ENCODE peak calls at places on chromosomes 7 and 10, in eight cellular contexts. One of them, this sample, is unnamed.

GRCh38 chr7:37198906-37199485 is 249.7 kb downstream of the ELMO1 start:
- DNase-seq in RWPE1: peak; percentile 73
- DNase-seq in fibroblast of mammary gland: peak; percentile 69
- DNase-seq in BJ: no peak
- DNase-seq in suprapubic skin: peak; percentile 84
- DNase-seq in tibial artery: peak; percentile 76
- DNase-seq in neural progenitor cell: peak; percentile 89
- DNase-seq in A673: peak; percentile 86
- DNase-seq in this sample: peak; percentile 90

GRCh38 chr7:36115448-36116321 is 37.4 kb upstream of the EEPD1 start:
- DNase-seq in RWPE1: peak; percentile 94
- DNase-seq in fibroblast of mammary gland: peak; percentile 98
- DNase-seq in BJ: peak; percentile 77
- DNase-seq in suprapubic skin: no peak
- DNase-seq in tibial artery: peak; percentile 75
- DNase-seq in neural progenitor cell: no peak
- DNase-seq in A673: peak; percentile 85
- DNase-seq in this sample: no peak

GRCh38 chr10:49139866-49140195 is 6.0 kb upstream of the FAM170B start:
- DNase-seq in RWPE1: peak; percentile 76
- DNase-seq in fibroblast of mammary gland: peak; percentile 99
- DNase-seq in BJ: peak; percentile 83
- DNase-seq in suprapubic skin: no peak
- DNase-seq in tibial artery: no peak
- DNase-seq in neural progenitor cell: no peak
- DNase-seq in A673: no peak
- DNase-seq in this sample: no peak

GRCh38 chr10:27500886-27501285 is 3.2 kb upstream of the RAB18 start:
- DNase-seq in RWPE1: peak; percentile 73
- DNase-seq in fibroblast of mammary gland: no peak
- DNase-seq in BJ: no peak
- DNase-seq in suprapubic skin: no peak
- DNase-seq in tibial artery: no peak
- DNase-seq in neural progenitor cell: no peak
- DNase-seq in A673: no peak
- DNase-seq in this sample: no peak

GRCh38 chr10:44384601-44385422 is at the start of gene CXCL12:
- DNase-seq in RWPE1: no peak
- DNase-seq in fibroblast of mammary gland: no peak
- DNase-seq in BJ: no peak
- DNase-seq in suprapubic skin: peak; percentile 82
- DNase-seq in tibial artery: peak; percentile 32
- DNase-seq in neural progenitor cell: peak; percentile 74
- DNase-seq in A673: peak; percentile 13
- DNase-seq in this sample: peak; percentile 58

GRCh38 chr7:121428857-121429489 is 32.9 kb upstream of the FAM3C start:
- DNase-seq in RWPE1: no peak
- DNase-seq in fibroblast of mammary gland: peak; percentile 30
- DNase-seq in BJ: no peak
- DNase-seq in suprapubic skin: no peak
- DNase-seq in tibial artery: no peak
- DNase-seq in neural progenitor cell: no peak
- DNase-seq in A673: no peak
- DNase-seq in this sample: no peak

GRCh38 chr10:13882112-13882711 is 295.4 kb downstream of the PRPF18 start:
- DNase-seq in RWPE1: peak; percentile 38
- DNase-seq in fibroblast of mammary gland: peak; percentile 98
- DNase-seq in BJ: peak; percentile 71
- DNase-seq in suprapubic skin: no peak
- DNase-seq in tibial artery: peak; percentile 49
- DNase-seq in neural progenitor cell: peak; percentile 81
- DNase-seq in A673: peak; percentile 36
- DNase-seq in this sample: no peak

GRCh38 chr7:28558236-28558635 is 145.9 kb downstream of the CREB5 start:
- DNase-seq in RWPE1: no peak
- DNase-seq in fibroblast of mammary gland: no peak
- DNase-seq in BJ: no peak
- DNase-seq in suprapubic skin: no peak
- DNase-seq in tibial artery: no peak
- DNase-seq in neural progenitor cell: no peak
- DNase-seq in A673: no peak
- DNase-seq in this sample: no peak

GRCh38 chr10:107898392-107898791 is 733.9 kb upstream of the SORCS1 start:
- DNase-seq in RWPE1: peak; percentile 38
- DNase-seq in fibroblast of mammary gland: no peak
- DNase-seq in BJ: no peak
- DNase-seq in suprapubic skin: no peak
- DNase-seq in tibial artery: no peak
- DNase-seq in neural progenitor cell: no peak
- DNase-seq in A673: no peak
- DNase-seq in this sample: no peak

GRCh38 chr10:3330687-3331086 is 158.1 kb upstream of the PITRM1 start:
- DNase-seq in RWPE1: peak; percentile 58
- DNase-seq in fibroblast of mammary gland: peak; percentile 87
- DNase-seq in BJ: no peak
- DNase-seq in suprapubic skin: no peak
- DNase-seq in tibial artery: peak; percentile 68
- DNase-seq in neural progenitor cell: no peak
- DNase-seq in A673: no peak
- DNase-seq in this sample: no peak

GRCh38 chr10:72276421-72277339 is 3.0 kb downstream of the DDIT4 start:
- DNase-seq in RWPE1: peak; percentile 81
- DNase-seq in fibroblast of mammary gland: peak; percentile 87
- DNase-seq in BJ: no peak
- DNase-seq in suprapubic skin: no peak
- DNase-seq in tibial artery: no peak
- DNase-seq in neural progenitor cell: no peak
- DNase-seq in A673: no peak
- DNase-seq in this sample: no peak

GRCh38 chr10:72258617-72259016 is 15.1 kb upstream of the DDIT4 start:
- DNase-seq in RWPE1: no peak
- DNase-seq in fibroblast of mammary gland: no peak
- DNase-seq in BJ: no peak
- DNase-seq in suprapubic skin: no peak
- DNase-seq in tibial artery: no peak
- DNase-seq in neural progenitor cell: no peak
- DNase-seq in A673: no peak
- DNase-seq in this sample: no peak

GRCh38 chr10:74949434-74949833 is 123.0 kb downstream of the KAT6B start:
- DNase-seq in RWPE1: no peak
- DNase-seq in fibroblast of mammary gland: peak; percentile 50
- DNase-seq in BJ: no peak
- DNase-seq in suprapubic skin: no peak
- DNase-seq in tibial artery: no peak
- DNase-seq in neural progenitor cell: no peak
- DNase-seq in A673: no peak
- DNase-seq in this sample: no peak

GRCh38 chr7:143385891-143386781 is 5.0 kb downstream of the ZYX start:
- DNase-seq in RWPE1: no peak
- DNase-seq in fibroblast of mammary gland: peak; percentile 63
- DNase-seq in BJ: no peak
- DNase-seq in suprapubic skin: no peak
- DNase-seq in tibial artery: no peak
- DNase-seq in neural progenitor cell: no peak
- DNase-seq in A673: no peak
- DNase-seq in this sample: no peak

GRCh38 chr7:33418251-33418701 is 288.9 kb downstream of the BBS9 start:
- DNase-seq in RWPE1: no peak
- DNase-seq in fibroblast of mammary gland: peak; percentile 84
- DNase-seq in BJ: no peak
- DNase-seq in suprapubic skin: no peak
- DNase-seq in tibial artery: no peak
- DNase-seq in neural progenitor cell: peak; percentile 68
- DNase-seq in A673: no peak
- DNase-seq in this sample: no peak

GRCh38 chr7:127708788-127709187 is 56.8 kb downstream of the SND1 start:
- DNase-seq in RWPE1: peak; percentile 33
- DNase-seq in fibroblast of mammary gland: peak; percentile 91
- DNase-seq in BJ: peak; percentile 86
- DNase-seq in suprapubic skin: no peak
- DNase-seq in tibial artery: peak; percentile 85
- DNase-seq in neural progenitor cell: peak; percentile 90
- DNase-seq in A673: peak; percentile 79
- DNase-seq in this sample: peak; percentile 78

GRCh38 chr7:74598558-74598957 is 59.0 kb upstream of the GTF2I start:
- DNase-seq in RWPE1: no peak
- DNase-seq in fibroblast of mammary gland: peak; percentile 79
- DNase-seq in BJ: peak; percentile 79
- DNase-seq in suprapubic skin: no peak
- DNase-seq in tibial artery: no peak
- DNase-seq in neural progenitor cell: no peak
- DNase-seq in A673: no peak
- DNase-seq in this sample: no peak

GRCh38 chr10:22317121-22317370 is 858 bp downstream of the COMMD3 start:
- DNase-seq in RWPE1: no peak
- DNase-seq in fibroblast of mammary gland: no peak
- DNase-seq in BJ: no peak
- DNase-seq in suprapubic skin: no peak
- DNase-seq in tibial artery: no peak
- DNase-seq in neural progenitor cell: no peak
- DNase-seq in A673: no peak
- DNase-seq in this sample: no peak

GRCh38 chr7:124702385-124702784 is 63.2 kb downstream of the GPR37 start:
- DNase-seq in RWPE1: no peak
- DNase-seq in fibroblast of mammary gland: no peak
- DNase-seq in BJ: no peak
- DNase-seq in suprapubic skin: no peak
- DNase-seq in tibial artery: no peak
- DNase-seq in neural progenitor cell: no peak
- DNase-seq in A673: no peak
- DNase-seq in this sample: no peak

DNA sequence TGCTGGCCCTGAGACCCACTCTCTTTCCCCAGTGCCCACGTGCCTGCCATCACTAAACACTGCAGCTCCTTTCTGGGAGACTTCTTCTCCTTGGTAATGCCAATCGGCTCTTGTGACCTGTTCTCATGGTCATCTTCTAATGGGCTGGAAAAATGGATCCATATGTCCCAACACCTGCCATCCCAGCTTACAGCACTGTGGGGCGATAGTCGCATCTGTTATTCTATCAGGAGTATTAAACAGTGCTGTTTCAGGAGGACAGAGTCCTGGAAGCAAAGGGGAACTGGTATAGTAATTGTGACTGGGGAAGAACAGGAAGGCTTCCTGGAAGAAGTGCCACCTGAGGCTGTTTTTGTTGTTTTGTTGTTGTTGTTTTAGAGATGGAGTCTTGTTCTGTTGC is 411.2 kb downstream of the GLRX3 start:
- DNase-seq in RWPE1: no peak
- DNase-seq in fibroblast of mammary gland: no peak
- DNase-seq in BJ: no peak
- DNase-seq in suprapubic skin: no peak
- DNase-seq in tibial artery: no peak
- DNase-seq in neural progenitor cell: peak; percentile 22
- DNase-seq in A673: peak; percentile 42
- DNase-seq in this sample: no peak
- TF ChIP-seq CTCF in RWPE1: no peak
- TF ChIP-seq CTCF in fibroblast of mammary gland: no peak
- TF ChIP-seq CTCF in BJ: no peak
- TF ChIP-seq CTCF in suprapubic skin: no peak
- TF ChIP-seq CTCF in tibial artery: no peak
- TF ChIP-seq CTCF in neural progenitor cell: peak; percentile 44
- TF ChIP-seq CTCF in A673: peak; percentile 46
- TF ChIP-seq CTCF in this sample: no peak

GRCh38 chr7:40447345-40447744 is 312.5 kb downstream of the SUGCT start:
- DNase-seq in RWPE1: no peak
- DNase-seq in fibroblast of mammary gland: no peak
- DNase-seq in BJ: no peak
- DNase-seq in suprapubic skin: no peak
- DNase-seq in tibial artery: no peak
- DNase-seq in neural progenitor cell: peak; percentile 13
- DNase-seq in A673: no peak
- DNase-seq in this sample: no peak
- TF ChIP-seq CTCF in RWPE1: no peak
- TF ChIP-seq CTCF in fibroblast of mammary gland: no peak
- TF ChIP-seq CTCF in BJ: no peak
- TF ChIP-seq CTCF in suprapubic skin: no peak
- TF ChIP-seq CTCF in tibial artery: no peak
- TF ChIP-seq CTCF in neural progenitor cell: peak; percentile 56
- TF ChIP-seq CTCF in A673: peak; percentile 23
- TF ChIP-seq CTCF in this sample: no peak

GRCh38 chr7:108459922-108460551 is 3.8 kb upstream of the NRCAM start:
- DNase-seq in RWPE1: peak; percentile 32
- DNase-seq in fibroblast of mammary gland: peak; percentile 50
- DNase-seq in BJ: no peak
- DNase-seq in suprapubic skin: no peak
- DNase-seq in tibial artery: no peak
- DNase-seq in neural progenitor cell: peak; percentile 58
- DNase-seq in A673: peak; percentile 80
- DNase-seq in this sample: no peak
- TF ChIP-seq CTCF in RWPE1: peak; percentile 62
- TF ChIP-seq CTCF in fibroblast of mammary gland: peak; percentile 68
- TF ChIP-seq CTCF in BJ: peak; percentile 53
- TF ChIP-seq CTCF in suprapubic skin: peak; percentile 8
- TF ChIP-seq CTCF in tibial artery: no peak
- TF ChIP-seq CTCF in neural progenitor cell: peak; percentile 62
- TF ChIP-seq CTCF in A673: peak; percentile 80
- TF ChIP-seq CTCF in this sample: peak; percentile 29

GRCh38 chr7:75699993-75700392 is 38.7 kb downstream of the HIP1 start:
- DNase-seq in RWPE1: no peak
- DNase-seq in fibroblast of mammary gland: no peak
- DNase-seq in BJ: no peak
- DNase-seq in suprapubic skin: no peak
- DNase-seq in tibial artery: no peak
- DNase-seq in neural progenitor cell: no peak
- DNase-seq in A673: no peak
- DNase-seq in this sample: no peak

GRCh38 chr7:75695036-75695435 is 43.7 kb downstream of the HIP1 start:
- DNase-seq in RWPE1: no peak
- DNase-seq in fibroblast of mammary gland: no peak
- DNase-seq in BJ: no peak
- DNase-seq in suprapubic skin: no peak
- DNase-seq in tibial artery: no peak
- DNase-seq in neural progenitor cell: no peak
- DNase-seq in A673: peak; percentile 31
- DNase-seq in this sample: no peak

GRCh38 chr7:75696263-75697037 is 42.3 kb downstream of the HIP1 start:
- DNase-seq in RWPE1: no peak
- DNase-seq in fibroblast of mammary gland: no peak
- DNase-seq in BJ: no peak
- DNase-seq in suprapubic skin: no peak
- DNase-seq in tibial artery: no peak
- DNase-seq in neural progenitor cell: no peak
- DNase-seq in A673: no peak
- DNase-seq in this sample: no peak

GRCh38 chr7:75694636-75695035 is 44.1 kb downstream of the HIP1 start:
- DNase-seq in RWPE1: no peak
- DNase-seq in fibroblast of mammary gland: no peak
- DNase-seq in BJ: no peak
- DNase-seq in suprapubic skin: no peak
- DNase-seq in tibial artery: no peak
- DNase-seq in neural progenitor cell: no peak
- DNase-seq in A673: no peak
- DNase-seq in this sample: no peak

DNA sequence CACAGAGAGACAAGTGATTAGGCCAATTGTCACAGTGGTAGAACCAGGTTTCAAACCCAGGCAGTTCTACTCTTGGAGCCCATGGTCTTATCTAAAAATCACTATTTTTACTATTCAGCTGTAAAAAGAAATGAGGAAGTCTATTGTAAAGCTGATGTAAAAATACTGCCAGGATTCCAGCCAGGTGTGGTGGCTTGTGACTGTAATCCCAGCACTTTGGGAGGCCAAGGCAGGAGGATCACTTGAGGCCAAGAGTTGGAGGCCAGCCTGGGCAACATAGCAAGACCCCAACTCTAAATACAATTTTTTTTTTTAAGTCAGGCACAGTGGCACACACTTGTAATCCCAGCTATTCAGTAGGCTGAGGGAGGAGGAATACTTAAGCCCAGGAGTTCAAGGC is 40.4 kb downstream of the HIP1 start:
- DNase-seq in RWPE1: no peak
- DNase-seq in fibroblast of mammary gland: no peak
- DNase-seq in BJ: no peak
- DNase-seq in suprapubic skin: no peak
- DNase-seq in tibial artery: no peak
- DNase-seq in neural progenitor cell: no peak
- DNase-seq in A673: no peak
- DNase-seq in this sample: no peak
- TF ChIP-seq CTCF in RWPE1: no peak
- TF ChIP-seq CTCF in fibroblast of mammary gland: no peak
- TF ChIP-seq CTCF in BJ: no peak
- TF ChIP-seq CTCF in suprapubic skin: no peak
- TF ChIP-seq CTCF in tibial artery: no peak
- TF ChIP-seq CTCF in neural progenitor cell: no peak
- TF ChIP-seq CTCF in A673: no peak
- TF ChIP-seq CTCF in this sample: no peak

This sample was measured in glutamatergic neuron.